ENCODE peak calls at places on chromosomes 7 and 10, in five cellular contexts. Y, H, L, U and O are unnamed samples. For H3K27me3, the result is how much of the 10 kb centered on the place peaks cover.

GRCh38 chr7:123727071-123727837 is 21.5 kb downstream of the WASL start:
- DNase-seq in L (no peak), Y (no peak), U (no peak), H (peak), O (no peak)

GRCh38 chr7:141045842-141046630 is 27.8 kb upstream of the TMEM178B start:
- DNase-seq in L (no peak), H (no peak), U (no peak), Y (no peak), O (no peak)

GRCh38 chr10:93695720-93696119 is 6.7 kb downstream of the FRA10AC1 start:
- DNase-seq in H (no peak), U (no peak), L (no peak), Y (no peak), O (no peak)

GRCh38 chr10:114902151-114902550 is 35.8 kb upstream of the TRUB1 start:
- DNase-seq in L (no peak), H (no peak), U (no peak), Y (no peak), O (no peak)

GRCh38 chr7:74449809-74450397 is 3.8 kb upstream of the GTF2IRD1 start:
- DNase-seq in H (no peak), U (peak), Y (peak), L (peak), O (peak)

GRCh38 chr7:84535584-84536255 is 341.1 kb upstream of the SEMA3A start:
- DNase-seq in Y (no peak), H (no peak), U (no peak), L (no peak), O (no peak)

GRCh38 chr10:1183033-1183396 is 126.8 kb downstream of the WDR37 start:
- DNase-seq in L (no peak), H (no peak), U (no peak), Y (no peak), O (no peak)

GRCh38 chr7:120052884-120053382 is 220.0 kb upstream of the KCND2 start:
- DNase-seq in U (no peak), L (peak), Y (no peak), H (peak), O (peak)

GRCh38 chr7:34219153-34219552 is 313.8 kb downstream of the BMPER start:
- DNase-seq in U (no peak), L (no peak), Y (no peak), H (no peak), O (no peak)

GRCh38 chr10:123043409-123043925 is 34.7 kb downstream of the ACADSB start:
- DNase-seq in U (no peak), H (peak), L (no peak), Y (peak), O (peak)

GRCh38 chr7:25832456-25832855 is 319.5 kb upstream of the NFE2L3 start:
- DNase-seq in Y (no peak), H (no peak), L (no peak), U (no peak), O (no peak)

GRCh38 chr7:25831901-25832411 is 320.0 kb upstream of the NFE2L3 start:
- DNase-seq in Y (no peak), U (no peak), H (no peak), L (no peak), O (no peak)

GRCh38 chr7:25830228-25830627 is 321.8 kb upstream of the NFE2L3 start:
- DNase-seq in Y (no peak), H (no peak), L (no peak), U (no peak), O (no peak)

GRCh38 chr7:25829663-25830062 is 322.3 kb upstream of the NFE2L3 start:
- DNase-seq in L (no peak), U (no peak), Y (no peak), H (no peak), O (no peak)

GRCh38 chr7:25830986-25831558 is 320.9 kb upstream of the NFE2L3 start:
- DNase-seq in H (peak), U (no peak), Y (no peak), L (no peak), O (no peak)
- H3K27me3 ChIP-seq in H (under half), U (under half), Y (under half), L (under half), O (under half)

DNA sequence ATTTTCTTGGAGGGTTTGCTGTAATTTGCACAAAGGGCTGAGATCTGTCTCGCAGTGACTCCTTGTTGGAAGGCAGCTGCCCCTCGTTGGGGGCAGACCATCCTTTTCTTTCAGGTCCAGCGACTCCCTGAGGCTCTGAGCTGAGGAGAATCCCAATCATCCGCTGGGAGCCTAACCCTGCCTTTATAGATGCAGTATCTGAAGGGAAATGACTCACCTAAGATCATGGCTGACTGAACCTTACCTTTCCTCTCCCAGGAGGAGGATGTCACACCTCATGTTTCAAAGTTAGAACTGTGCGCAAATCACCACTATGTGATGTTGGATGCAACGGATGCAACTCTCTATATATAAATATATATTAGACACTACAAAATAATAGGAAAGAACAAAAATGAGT is 36.4 kb upstream of the MXI1 start:
- DNase-seq in L (no peak), Y (no peak), H (no peak), U (no peak), O (no peak)
- H3K27me3 ChIP-seq in L (under half), Y (under half), H (half or more), U (under half), O (under half)

DNA sequence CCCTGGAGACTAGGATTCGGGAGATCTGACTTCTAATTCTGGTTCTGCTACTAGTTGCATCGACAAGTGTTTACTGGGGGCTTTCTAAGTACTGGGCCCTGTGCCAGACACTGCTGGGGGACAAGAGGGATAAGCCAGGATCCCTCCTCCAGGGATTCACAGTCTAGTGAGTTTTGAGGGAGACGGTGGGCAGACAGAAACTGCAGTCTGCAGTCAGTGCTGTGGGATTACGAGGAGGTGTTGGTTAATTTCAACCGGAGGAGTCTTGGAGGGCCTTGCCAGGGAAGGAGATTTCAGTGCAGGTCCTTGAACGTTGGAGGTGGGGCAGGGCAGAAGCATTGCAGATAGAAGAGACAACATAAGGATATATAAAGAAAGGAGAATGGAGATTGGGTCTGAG is 3.5 kb upstream of the KCNH2 start:
- DNase-seq in H (no peak), L (no peak), Y (no peak), U (no peak), O (no peak)
- H3K27me3 ChIP-seq in H (under half), L (under half), Y (under half), U (under half), O (under half)

GRCh38 chr7:29065458-29065857 is 80.9 kb downstream of the CPVL start:
- DNase-seq in H (no peak), L (no peak), U (no peak), Y (no peak), O (no peak)

GRCh38 chr7:29063231-29063630 is 83.1 kb downstream of the CPVL start:
- DNase-seq in H (no peak), U (no peak), Y (no peak), L (no peak), O (no peak)

DNA sequence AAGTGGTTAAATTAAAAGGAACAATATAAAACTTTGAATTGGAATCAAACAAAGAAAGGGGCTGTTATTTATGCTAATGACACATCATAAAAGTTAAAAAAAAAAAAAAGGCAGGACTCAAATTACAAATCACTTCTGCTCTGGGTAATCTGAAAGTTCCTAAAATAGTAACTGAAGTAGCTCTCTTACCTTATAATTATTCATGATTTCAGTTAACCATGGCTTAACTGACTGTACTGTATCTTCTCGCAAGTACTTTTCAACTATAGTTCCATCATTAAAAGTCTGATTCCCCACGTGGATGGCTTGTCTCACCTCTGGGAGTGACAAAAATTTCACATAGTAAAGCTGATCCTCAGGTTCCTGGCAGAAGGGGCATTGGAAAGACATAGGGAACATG is 82.5 kb downstream of the CPVL start:
- DNase-seq in L (no peak), Y (no peak), U (no peak), H (no peak), O (no peak)
- H3K27me3 ChIP-seq in L (under half), Y (under half), U (under half), H (under half), O (under half)

DNA sequence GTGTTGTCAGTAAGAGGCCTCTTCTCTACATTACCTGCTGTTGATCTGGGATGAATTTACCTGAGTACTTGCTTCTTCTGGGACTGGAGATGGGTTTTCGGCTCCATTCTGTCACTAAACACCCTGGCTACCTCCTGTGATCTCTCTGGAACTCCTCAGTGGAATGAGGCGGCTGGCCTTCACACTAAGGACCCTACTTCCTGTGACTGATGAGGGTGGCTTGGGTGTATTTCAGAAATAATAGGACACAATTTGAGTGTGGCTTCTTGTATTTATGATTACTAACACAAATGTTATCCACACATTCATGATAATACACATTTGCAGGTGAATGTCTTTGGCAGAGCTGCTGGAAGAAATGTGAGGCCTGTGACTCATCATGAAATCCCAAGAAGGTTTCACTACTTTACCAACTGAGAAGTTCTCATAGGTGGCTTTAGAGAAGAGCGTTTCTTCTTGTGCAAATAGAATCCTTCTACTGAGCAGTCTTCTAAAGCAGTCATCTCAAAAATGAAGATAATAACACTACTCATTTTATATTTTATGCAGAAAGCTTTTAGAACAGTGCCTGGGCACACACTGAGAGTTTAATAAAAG is 21.3 kb upstream of the EVX1 start:
- DNase-seq in Y (no peak), U (no peak), L (no peak), H (no peak), O (no peak)
- H3K27me3 ChIP-seq in Y (under half), U (under half), L (under half), H (half or more), O (half or more)

GRCh38 chr7:129144095-129144833 is at the start of gene TSPAN33:
- DNase-seq in Y (peak), H (no peak), L (peak), U (peak), O (peak)
- H3K27me3 ChIP-seq in Y (under half), H (half or more), L (under half), U (under half), O (under half)

DNA sequence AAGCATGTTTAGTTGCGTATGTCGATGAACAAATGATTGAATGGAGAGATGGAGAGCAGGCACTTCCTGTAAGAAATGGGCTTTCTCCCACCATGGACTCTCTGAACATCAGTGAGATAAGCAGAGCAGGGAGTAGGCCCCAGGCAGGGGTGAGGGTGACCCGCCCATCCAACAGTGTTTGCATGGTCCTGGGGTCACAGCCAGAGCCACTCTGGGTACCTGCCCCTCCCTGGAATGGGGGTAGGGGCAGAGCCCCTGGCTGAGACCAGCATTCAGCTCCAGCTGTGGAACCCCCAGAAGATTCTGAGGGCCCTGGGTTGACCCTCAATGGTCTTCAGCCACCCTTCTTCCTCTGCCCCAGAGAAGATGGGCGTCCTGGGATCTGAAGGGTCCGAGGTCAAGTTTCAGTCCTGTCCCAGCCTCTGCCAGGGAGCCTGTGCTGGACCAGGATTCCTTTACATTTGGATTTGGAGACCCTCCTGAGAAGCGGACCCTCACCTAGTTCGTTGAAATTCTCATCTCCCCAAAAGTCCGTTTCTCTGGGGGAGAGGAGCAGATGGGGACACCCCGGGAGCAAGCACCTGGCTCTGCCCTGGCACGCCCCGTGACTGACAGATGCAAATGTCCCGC is 2.4 kb upstream of the FGF8 start:
- DNase-seq in U (no peak), H (no peak), L (no peak), Y (no peak), O (no peak)
- H3K27me3 ChIP-seq in U (under half), H (under half), L (under half), Y (under half), O (under half)